ENCODE peak calls at places on chromosomes 11 and 22, in nine cellular contexts. One of them, this sample, is unnamed.
A peak's percentile ranks its signal among the peaks of the same experiment; 100 is the strongest.

GRCh38 chr22:25061134-25061533 is 108.6 kb downstream of the KIAA1671 start:
- DNase-seq in spleen: no peak
- DNase-seq in BE2C: no peak
- DNase-seq in CD8-positive, alpha-beta T cell: no peak
- DNase-seq in lung: no peak
- DNase-seq in fibroblast of the aortic adventitia: no peak
- DNase-seq in neural progenitor cell: no peak
- DNase-seq in IMR-90: no peak
- DNase-seq in ovary: no peak
- DNase-seq in this sample: no peak

GRCh38 chr11:65112226-65112550 is 516 bp downstream of the TM7SF2 start:
- DNase-seq in spleen: no peak
- DNase-seq in BE2C: no peak
- DNase-seq in CD8-positive, alpha-beta T cell: no peak
- DNase-seq in lung: no peak
- DNase-seq in fibroblast of the aortic adventitia: no peak
- DNase-seq in neural progenitor cell: peak; percentile 65
- DNase-seq in IMR-90: no peak
- DNase-seq in ovary: no peak
- DNase-seq in this sample: no peak

GRCh38 chr11:72418834-72419560 is 15.3 kb downstream of the CLPB start:
- DNase-seq in spleen: no peak
- DNase-seq in BE2C: no peak
- DNase-seq in CD8-positive, alpha-beta T cell: no peak
- DNase-seq in lung: no peak
- DNase-seq in fibroblast of the aortic adventitia: no peak
- DNase-seq in neural progenitor cell: no peak
- DNase-seq in IMR-90: no peak
- DNase-seq in ovary: no peak
- DNase-seq in this sample: peak; percentile 49

GRCh38 chr22:32697331-32697995 is 104.0 kb upstream of the TIMP3 start:
- DNase-seq in spleen: no peak
- DNase-seq in BE2C: no peak
- DNase-seq in CD8-positive, alpha-beta T cell: no peak
- DNase-seq in lung: no peak
- DNase-seq in fibroblast of the aortic adventitia: peak; percentile 22
- DNase-seq in neural progenitor cell: no peak
- DNase-seq in IMR-90: no peak
- DNase-seq in ovary: no peak
- DNase-seq in this sample: no peak

GRCh38 chr11:34358258-34358665 is 452 bp upstream of the ABTB2 start:
- DNase-seq in spleen: peak; percentile 92
- DNase-seq in BE2C: peak; percentile 60
- DNase-seq in CD8-positive, alpha-beta T cell: peak; percentile 15
- DNase-seq in lung: peak; percentile 55
- DNase-seq in fibroblast of the aortic adventitia: peak; percentile 67
- DNase-seq in neural progenitor cell: peak; percentile 83
- DNase-seq in IMR-90: peak; percentile 24
- DNase-seq in ovary: peak; percentile 80
- DNase-seq in this sample: no peak

GRCh38 chr11:124745835-124746620 is 6.0 kb downstream of the VSIG2 start:
- DNase-seq in spleen: peak; percentile 89
- DNase-seq in BE2C: no peak
- DNase-seq in CD8-positive, alpha-beta T cell: no peak
- DNase-seq in lung: no peak
- DNase-seq in fibroblast of the aortic adventitia: no peak
- DNase-seq in neural progenitor cell: peak; percentile 50
- DNase-seq in IMR-90: no peak
- DNase-seq in ovary: no peak
- DNase-seq in this sample: peak; percentile 64

GRCh38 chr11:133713406-133713805 is 131.9 kb downstream of the SPATA19 start:
- DNase-seq in spleen: no peak
- DNase-seq in BE2C: no peak
- DNase-seq in CD8-positive, alpha-beta T cell: no peak
- DNase-seq in lung: no peak
- DNase-seq in fibroblast of the aortic adventitia: no peak
- DNase-seq in neural progenitor cell: no peak
- DNase-seq in IMR-90: no peak
- DNase-seq in ovary: no peak
- DNase-seq in this sample: no peak

GRCh38 chr22:49214976-49215375 is 612.7 kb downstream of the BRD1 start:
- DNase-seq in spleen: peak; percentile 27
- DNase-seq in BE2C: no peak
- DNase-seq in CD8-positive, alpha-beta T cell: no peak
- DNase-seq in lung: no peak
- DNase-seq in fibroblast of the aortic adventitia: no peak
- DNase-seq in neural progenitor cell: no peak
- DNase-seq in IMR-90: no peak
- DNase-seq in ovary: peak; percentile 7
- DNase-seq in this sample: no peak

GRCh38 chr11:14148653-14149273 is 186.2 kb downstream of the SPON1 start:
- DNase-seq in spleen: no peak
- DNase-seq in BE2C: no peak
- DNase-seq in CD8-positive, alpha-beta T cell: no peak
- DNase-seq in lung: no peak
- DNase-seq in fibroblast of the aortic adventitia: peak; percentile 68
- DNase-seq in neural progenitor cell: peak; percentile 30
- DNase-seq in IMR-90: peak; percentile 44
- DNase-seq in ovary: no peak
- DNase-seq in this sample: no peak

GRCh38 chr11:65942531-65942930 is 2.7 kb upstream of the TSGA10IP start:
- DNase-seq in spleen: no peak
- DNase-seq in BE2C: no peak
- DNase-seq in CD8-positive, alpha-beta T cell: no peak
- DNase-seq in lung: no peak
- DNase-seq in fibroblast of the aortic adventitia: no peak
- DNase-seq in neural progenitor cell: no peak
- DNase-seq in IMR-90: no peak
- DNase-seq in ovary: no peak
- DNase-seq in this sample: no peak

GRCh38 chr22:37328017-37328416 is 45.7 kb downstream of the CYTH4 start:
- DNase-seq in spleen: no peak
- DNase-seq in BE2C: no peak
- DNase-seq in CD8-positive, alpha-beta T cell: no peak
- DNase-seq in lung: no peak
- DNase-seq in fibroblast of the aortic adventitia: peak; percentile 56
- DNase-seq in neural progenitor cell: no peak
- DNase-seq in IMR-90: peak; percentile 93
- DNase-seq in ovary: no peak
- DNase-seq in this sample: no peak

GRCh38 chr11:65410936-65411680 is 11.5 kb upstream of the NEAT1 start:
- DNase-seq in spleen: peak; percentile 71
- DNase-seq in BE2C: no peak
- DNase-seq in CD8-positive, alpha-beta T cell: no peak
- DNase-seq in lung: no peak
- DNase-seq in fibroblast of the aortic adventitia: no peak
- DNase-seq in neural progenitor cell: no peak
- DNase-seq in IMR-90: no peak
- DNase-seq in ovary: peak; percentile 35
- DNase-seq in this sample: no peak

DNA sequence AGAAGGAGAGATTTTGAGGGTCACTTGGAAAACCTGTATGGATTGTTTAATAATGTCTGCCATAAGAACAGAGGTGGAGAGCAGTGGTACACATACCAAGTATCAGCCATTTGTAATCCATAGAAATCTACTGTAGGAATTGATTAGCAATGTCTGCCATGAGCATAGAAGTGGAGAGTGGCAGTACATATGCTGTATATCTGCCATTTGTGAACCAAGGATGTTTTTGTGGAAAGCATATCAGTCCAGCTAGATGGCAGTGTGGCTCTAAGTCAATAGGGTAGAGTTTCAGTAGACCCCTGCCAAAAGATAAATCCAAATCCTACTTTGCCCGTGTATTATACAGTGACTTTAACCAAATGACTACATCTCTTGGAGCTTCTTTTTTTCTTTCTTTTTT is 82.9 kb upstream of the SEZ6L start:
- DNase-seq in spleen: no peak
- DNase-seq in BE2C: no peak
- DNase-seq in CD8-positive, alpha-beta T cell: no peak
- DNase-seq in lung: no peak
- DNase-seq in fibroblast of the aortic adventitia: no peak
- DNase-seq in neural progenitor cell: peak; percentile 36
- DNase-seq in IMR-90: no peak
- DNase-seq in ovary: no peak
- DNase-seq in this sample: no peak
- TF ChIP-seq CTCF in spleen: no peak
- TF ChIP-seq CTCF in BE2C: peak; percentile 52
- TF ChIP-seq CTCF in CD8-positive, alpha-beta T cell: no peak
- TF ChIP-seq CTCF in lung: no peak
- TF ChIP-seq CTCF in fibroblast of the aortic adventitia: no peak
- TF ChIP-seq CTCF in neural progenitor cell: peak; percentile 43
- TF ChIP-seq CTCF in IMR-90: no peak
- TF ChIP-seq CTCF in ovary: no peak
- TF ChIP-seq CTCF in this sample: no peak

GRCh38 chr11:108223449-108224149 is 732 bp downstream of the ATM start:
- DNase-seq in spleen: no peak
- DNase-seq in BE2C: no peak
- DNase-seq in CD8-positive, alpha-beta T cell: no peak
- DNase-seq in lung: no peak
- DNase-seq in fibroblast of the aortic adventitia: peak; percentile 19
- DNase-seq in neural progenitor cell: no peak
- DNase-seq in IMR-90: peak; percentile 22
- DNase-seq in ovary: no peak
- DNase-seq in this sample: peak; percentile 32

GRCh38 chr11:108221981-108222685 is at the start of gene NPAT:
- DNase-seq in spleen: no peak
- DNase-seq in BE2C: no peak
- DNase-seq in CD8-positive, alpha-beta T cell: no peak
- DNase-seq in lung: no peak
- DNase-seq in fibroblast of the aortic adventitia: no peak
- DNase-seq in neural progenitor cell: no peak
- DNase-seq in IMR-90: no peak
- DNase-seq in ovary: no peak
- DNase-seq in this sample: no peak

GRCh38 chr11:108221401-108221800 is 1.0 kb downstream of the NPAT start:
- DNase-seq in spleen: no peak
- DNase-seq in BE2C: no peak
- DNase-seq in CD8-positive, alpha-beta T cell: no peak
- DNase-seq in lung: no peak
- DNase-seq in fibroblast of the aortic adventitia: peak; percentile 72
- DNase-seq in neural progenitor cell: peak; percentile 37
- DNase-seq in IMR-90: peak; percentile 45
- DNase-seq in ovary: no peak
- DNase-seq in this sample: no peak

GRCh38 chr11:108224366-108224765 is 1.5 kb downstream of the ATM start:
- DNase-seq in spleen: no peak
- DNase-seq in BE2C: no peak
- DNase-seq in CD8-positive, alpha-beta T cell: no peak
- DNase-seq in lung: no peak
- DNase-seq in fibroblast of the aortic adventitia: no peak
- DNase-seq in neural progenitor cell: no peak
- DNase-seq in IMR-90: no peak
- DNase-seq in ovary: no peak
- DNase-seq in this sample: no peak

GRCh38 chr11:108222686-108223448 is at the start of gene ATM:
- DNase-seq in spleen: peak; percentile 100
- DNase-seq in BE2C: peak; percentile 99
- DNase-seq in CD8-positive, alpha-beta T cell: peak; percentile 99
- DNase-seq in lung: peak; percentile 99
- DNase-seq in fibroblast of the aortic adventitia: peak; percentile 99
- DNase-seq in neural progenitor cell: peak; percentile 99
- DNase-seq in IMR-90: peak; percentile 99
- DNase-seq in ovary: peak; percentile 100
- DNase-seq in this sample: peak; percentile 93
- TF ChIP-seq CTCF in spleen: peak; percentile 70
- TF ChIP-seq CTCF in BE2C: peak; percentile 84
- TF ChIP-seq CTCF in CD8-positive, alpha-beta T cell: peak; percentile 70
- TF ChIP-seq CTCF in lung: peak; percentile 60
- TF ChIP-seq CTCF in fibroblast of the aortic adventitia: peak; percentile 78
- TF ChIP-seq CTCF in neural progenitor cell: peak; percentile 73
- TF ChIP-seq CTCF in IMR-90: peak; percentile 93
- TF ChIP-seq CTCF in ovary: peak; percentile 69
- TF ChIP-seq CTCF in this sample: peak; percentile 94

GRCh38 chr11:99916078-99916477 is 771.0 kb upstream of the ARHGAP42 start:
- DNase-seq in spleen: no peak
- DNase-seq in BE2C: no peak
- DNase-seq in CD8-positive, alpha-beta T cell: no peak
- DNase-seq in lung: no peak
- DNase-seq in fibroblast of the aortic adventitia: no peak
- DNase-seq in neural progenitor cell: no peak
- DNase-seq in IMR-90: no peak
- DNase-seq in ovary: no peak
- DNase-seq in this sample: no peak

DNA sequence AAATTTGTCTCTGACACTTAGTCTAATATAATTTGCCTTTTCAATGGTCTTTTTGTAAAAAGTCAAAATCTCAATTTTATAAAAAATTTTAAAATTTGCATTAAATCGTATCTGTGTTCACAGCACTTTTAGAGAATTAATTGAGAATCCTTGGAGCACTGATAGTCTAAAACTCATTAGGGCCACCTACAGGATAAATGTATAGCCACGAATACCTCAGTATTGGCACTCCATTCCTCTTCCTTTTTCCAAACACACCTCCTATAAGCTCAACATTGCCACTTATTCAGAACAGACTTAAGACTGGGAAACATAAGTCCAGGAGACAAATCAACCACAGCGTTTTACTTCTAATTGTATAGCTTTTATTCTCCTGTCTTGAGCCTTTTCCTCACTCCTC is 776.0 kb upstream of the ARHGAP42 start:
- DNase-seq in spleen: no peak
- DNase-seq in BE2C: no peak
- DNase-seq in CD8-positive, alpha-beta T cell: no peak
- DNase-seq in lung: no peak
- DNase-seq in fibroblast of the aortic adventitia: no peak
- DNase-seq in neural progenitor cell: peak; percentile 17
- DNase-seq in IMR-90: no peak
- DNase-seq in ovary: no peak
- DNase-seq in this sample: no peak
- TF ChIP-seq CTCF in spleen: no peak
- TF ChIP-seq CTCF in BE2C: no peak
- TF ChIP-seq CTCF in CD8-positive, alpha-beta T cell: no peak
- TF ChIP-seq CTCF in lung: no peak
- TF ChIP-seq CTCF in fibroblast of the aortic adventitia: no peak
- TF ChIP-seq CTCF in neural progenitor cell: peak; percentile 49
- TF ChIP-seq CTCF in IMR-90: no peak
- TF ChIP-seq CTCF in ovary: no peak
- TF ChIP-seq CTCF in this sample: no peak

DNA sequence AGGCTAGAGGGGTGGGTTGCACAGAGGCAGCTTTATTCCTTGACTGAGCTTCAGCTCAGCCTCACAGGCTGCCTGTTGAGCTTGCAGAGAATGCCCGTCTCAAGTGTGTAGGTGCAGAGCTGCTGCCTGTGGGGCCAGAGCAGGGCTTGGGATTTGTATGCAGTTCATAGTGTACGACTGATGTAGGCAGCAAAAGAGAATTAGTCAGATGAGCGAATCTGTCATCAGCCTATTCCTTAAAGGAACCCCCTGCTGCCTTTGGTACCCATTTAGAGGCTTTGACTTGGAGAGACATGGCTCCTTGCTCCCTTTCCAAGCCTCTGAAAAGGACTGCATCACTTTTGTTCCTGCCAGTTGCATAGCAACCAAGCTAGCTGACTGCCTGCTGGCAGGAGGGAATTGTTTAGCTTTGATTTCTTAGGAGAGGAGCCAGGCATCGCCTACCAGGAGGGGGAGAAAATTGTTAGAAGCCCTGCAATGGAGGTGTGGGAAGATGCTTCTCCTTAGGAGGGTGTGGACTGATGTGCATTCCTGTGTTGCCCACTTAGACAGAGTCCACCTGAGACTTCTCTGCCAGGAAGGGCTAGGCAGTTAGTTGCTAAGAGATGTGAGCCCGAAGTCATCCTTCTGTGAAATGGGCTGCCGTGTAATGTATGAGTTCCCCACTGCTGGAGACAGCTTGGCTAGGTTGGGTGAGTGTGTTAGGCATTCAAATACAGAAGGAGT is 10.9 kb downstream of the ACO2 start:
- DNase-seq in spleen: no peak
- DNase-seq in BE2C: no peak
- DNase-seq in CD8-positive, alpha-beta T cell: no peak
- DNase-seq in lung: no peak
- DNase-seq in fibroblast of the aortic adventitia: peak; percentile 82
- DNase-seq in neural progenitor cell: peak; percentile 93
- DNase-seq in IMR-90: peak; percentile 73
- DNase-seq in ovary: no peak
- DNase-seq in this sample: no peak
- TF ChIP-seq CTCF in spleen: no peak
- TF ChIP-seq CTCF in BE2C: no peak
- TF ChIP-seq CTCF in CD8-positive, alpha-beta T cell: no peak
- TF ChIP-seq CTCF in lung: no peak
- TF ChIP-seq CTCF in fibroblast of the aortic adventitia: peak; percentile 39
- TF ChIP-seq CTCF in neural progenitor cell: peak; percentile 36
- TF ChIP-seq CTCF in IMR-90: peak; percentile 14
- TF ChIP-seq CTCF in ovary: no peak
- TF ChIP-seq CTCF in this sample: no peak